ENCODE peak calls at places on chromosomes 6 and 20, in eight cellular contexts. W is RWPE1; F is CD4-positive, alpha-beta T cell; R is psoas muscle; Y is K562; I is tibial artery; X is breast epithelium; J is H9. B is an unnamed sample.

GRCh38 chr6:165702669-165703068 is 39.6 kb upstream of the PDE10A start:
- DNase-seq in F (no peak), X (no peak), Y (no peak), J (no peak), I (no peak), W (no peak), R (no peak), B (no peak)

GRCh38 chr6:134821914-134822862 is 127.7 kb downstream of the ALDH8A1 start:
- DNase-seq in F (no peak), X (no peak), I (no peak), J (no peak), R (no peak), Y (no peak), W (no peak), B (no peak)

GRCh38 chr20:33046412-33046811 is 7.3 kb upstream of the BPIFB3 start:
- DNase-seq in W (no peak), R (no peak), X (no peak), Y (no peak), J (no peak), I (no peak), F (no peak), B (no peak)

GRCh38 chr20:1712634-1713625 is 55.4 kb upstream of the SIRPG start:
- DNase-seq in W (no peak), X (no peak), Y (no peak), J (no peak), I (no peak), F (no peak), R (no peak), B (peak)

GRCh38 chr6:79077680-79078056 is 386 bp downstream of the PHIP start:
- DNase-seq in F (no peak), J (no peak), X (no peak), Y (no peak), W (peak), I (no peak), R (no peak), B (peak)

GRCh38 chr6:44771647-44772415 is 384.3 kb downstream of the CDC5L start:
- DNase-seq in I (peak), F (no peak), Y (no peak), X (no peak), R (no peak), J (peak), W (no peak), B (no peak)

GRCh38 chr6:10180138-10181074 is 234.5 kb downstream of the TFAP2A start:
- DNase-seq in X (no peak), F (no peak), W (no peak), Y (no peak), J (no peak), I (no peak), R (no peak), B (no peak)

GRCh38 chr6:1346556-1347186 is 34.8 kb downstream of the FOXQ1 start:
- DNase-seq in R (no peak), J (no peak), Y (no peak), F (no peak), X (no peak), I (no peak), W (no peak), B (no peak)

GRCh38 chr20:37552415-37552814 is 24.7 kb upstream of the BLCAP start:
- DNase-seq in I (no peak), F (no peak), Y (no peak), J (no peak), W (peak), R (no peak), X (no peak), B (no peak)

GRCh38 chr20:1150218-1150617 is 31.8 kb downstream of the PSMF1 start:
- DNase-seq in R (no peak), W (peak), Y (no peak), F (no peak), I (no peak), J (no peak), X (no peak), B (no peak)

GRCh38 chr20:41359541-41360011 is 7.0 kb downstream of the EMILIN3 start:
- DNase-seq in Y (no peak), X (peak), I (no peak), W (no peak), R (peak), J (no peak), F (no peak), B (no peak)

GRCh38 chr6:129567374-129567773 is 142.6 kb downstream of the ARHGAP18 start:
- DNase-seq in X (no peak), I (peak), F (no peak), R (no peak), J (peak), W (peak), Y (peak), B (no peak)

GRCh38 chr6:82988904-82989303 is 76.7 kb downstream of the UBE3D start:
- DNase-seq in W (no peak), Y (peak), F (no peak), X (no peak), R (no peak), J (no peak), I (no peak), B (no peak)

GRCh38 chr6:155351273-155352129 is 37.2 kb upstream of the TFB1M start:
- DNase-seq in W (no peak), I (no peak), X (no peak), J (no peak), F (no peak), R (no peak), Y (no peak), B (no peak)

GRCh38 chr6:150631283-150631981 is 31.7 kb downstream of the PLEKHG1 start:
- DNase-seq in R (no peak), X (no peak), I (no peak), W (no peak), J (no peak), F (no peak), Y (no peak), B (no peak)

GRCh38 chr20:22838001-22838400 is 197.1 kb upstream of the SSTR4 start:
- DNase-seq in F (no peak), J (no peak), I (no peak), R (no peak), X (no peak), Y (no peak), W (no peak), B (no peak)

GRCh38 chr6:349491-349921 is 42.0 kb upstream of the IRF4 start:
- DNase-seq in J (no peak), X (no peak), Y (no peak), I (no peak), F (no peak), W (no peak), R (no peak), B (no peak)

GRCh38 chr6:150560004-150560883 is 39.4 kb upstream of the PLEKHG1 start:
- DNase-seq in F (no peak), R (no peak), Y (peak), X (no peak), J (no peak), I (no peak), W (peak), B (no peak)

GRCh38 chr6:43917878-43918382 is 147.9 kb downstream of the VEGFA start:
- DNase-seq in I (no peak), R (peak), W (no peak), Y (peak), X (no peak), J (no peak), F (no peak), B (no peak)

GRCh38 chr6:98832282-98833100 is 1.9 kb upstream of the POU3F2 start:
- DNase-seq in F (no peak), J (no peak), I (no peak), Y (no peak), R (no peak), W (peak), X (no peak), B (no peak)

GRCh38 chr20:57169162-57169561 is 97.3 kb downstream of the BMP7 start:
- DNase-seq in J (no peak), R (no peak), I (no peak), W (no peak), F (no peak), X (no peak), Y (no peak), B (no peak)

GRCh38 chr6:35718911-35719381 is 17.9 kb upstream of the ARMC12 start:
- DNase-seq in F (no peak), X (no peak), J (no peak), R (no peak), I (no peak), W (no peak), Y (no peak), B (no peak)

GRCh38 chr6:52976591-52977035 is 18.5 kb downstream of the GSTA4 start:
- DNase-seq in X (no peak), Y (no peak), W (no peak), R (no peak), F (no peak), I (peak), J (no peak), B (no peak)

GRCh38 chr20:51348866-51349265 is 193.7 kb downstream of the NFATC2 start:
- DNase-seq in X (no peak), I (no peak), W (no peak), F (no peak), R (no peak), J (no peak), Y (no peak), B (no peak)

GRCh38 chr20:41524980-41525613 is 93.1 kb downstream of the CHD6 start:
- DNase-seq in F (no peak), Y (peak), I (peak), W (peak), X (peak), R (peak), J (no peak), B (peak)

GRCh38 chr20:63696311-63696627 is 183 bp upstream of the TNFRSF6B start:
- DNase-seq in J (peak), I (no peak), Y (no peak), R (no peak), W (peak), X (no peak), F (no peak), B (no peak)

GRCh38 chr20:63134201-63134612 is 81.7 kb downstream of the YTHDF1 start:
- DNase-seq in Y (peak), W (no peak), X (no peak), I (no peak), J (peak), R (peak), F (no peak), B (no peak)

GRCh38 chr6:5246141-5246869 is 14.4 kb downstream of the LYRM4 start:
- DNase-seq in J (no peak), Y (no peak), I (no peak), W (no peak), X (no peak), F (no peak), R (no peak), B (peak)

GRCh38 chr6:3706547-3707467 is 44.7 kb downstream of the PXDC1 start:
- DNase-seq in Y (no peak), F (no peak), I (no peak), W (no peak), J (no peak), R (no peak), X (no peak), B (no peak)

GRCh38 chr20:54132612-54133433 is 41.0 kb downstream of the CYP24A1 start:
- DNase-seq in Y (no peak), J (peak), F (no peak), W (peak), R (no peak), I (peak), X (peak), B (peak)

GRCh38 chr20:63032861-63033634 is 26.3 kb upstream of the BHLHE23 start:
- DNase-seq in W (no peak), X (no peak), J (peak), I (no peak), F (no peak), Y (no peak), R (peak), B (no peak)

GRCh38 chr20:46899619-46900018 is 5.0 kb downstream of the EYA2 start:
- DNase-seq in R (no peak), W (no peak), F (no peak), X (no peak), I (no peak), Y (no peak), J (no peak), B (no peak)

GRCh38 chr20:45874576-45874975 is 6.5 kb upstream of the ZSWIM1 start:
- DNase-seq in J (no peak), Y (no peak), F (no peak), W (no peak), R (no peak), X (no peak), I (no peak), B (no peak)

GRCh38 chr6:170438402-170438753 is 114.7 kb downstream of the PSMB1 start:
- DNase-seq in W (peak), Y (peak), I (peak), F (no peak), X (no peak), R (peak), J (peak), B (peak)

GRCh38 chr6:128487746-128488145 is 32.7 kb downstream of the PTPRK start:
- DNase-seq in J (no peak), X (no peak), Y (no peak), W (no peak), I (no peak), R (no peak), F (no peak), B (no peak)

GRCh38 chr20:1841554-1842140 is 53.6 kb upstream of the SIRPA start:
- DNase-seq in Y (no peak), J (no peak), R (peak), X (peak), W (peak), I (peak), F (no peak), B (no peak)

GRCh38 chr6:138307816-138308727 is 69.6 kb upstream of the SMIM28 start:
- DNase-seq in Y (peak), I (peak), R (no peak), F (no peak), W (no peak), J (no peak), X (no peak), B (no peak)

DNA sequence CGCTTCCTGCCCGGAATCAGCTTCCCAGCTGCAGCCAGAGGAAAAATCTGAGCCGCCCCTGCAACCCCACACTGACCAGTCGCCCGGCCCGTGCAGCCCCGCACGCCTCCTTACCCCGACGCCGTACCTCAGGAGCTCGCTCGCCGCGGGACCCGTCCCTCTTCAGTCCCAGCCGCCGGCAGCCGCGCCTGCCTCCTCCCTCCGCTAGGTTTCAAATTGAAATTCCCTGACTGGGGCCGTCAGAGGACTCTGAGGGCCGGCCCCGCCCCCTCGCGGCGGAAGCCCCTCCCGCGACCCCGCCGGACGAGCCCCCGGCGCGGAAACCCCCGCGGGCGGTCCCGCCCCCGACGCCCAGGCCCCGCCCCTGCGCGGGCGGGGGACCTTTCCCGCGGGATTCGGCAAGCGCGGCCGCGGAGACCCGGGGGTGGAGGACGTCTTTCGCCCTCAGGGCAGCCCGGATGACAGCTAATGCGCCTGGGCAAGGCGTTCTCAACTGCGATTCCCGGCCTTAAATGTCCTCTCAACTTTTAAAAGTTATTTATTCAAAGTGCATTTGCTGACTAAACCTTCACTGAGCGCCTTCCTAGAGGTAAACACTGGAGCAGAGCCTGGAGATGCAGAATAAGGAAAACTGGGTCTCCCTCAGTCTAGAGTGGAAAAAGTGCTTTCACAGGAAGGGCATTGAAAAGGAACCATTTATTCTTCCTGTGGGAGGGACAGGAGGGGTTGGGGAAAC is at the start of gene EPB41L2:
- DNase-seq in J (peak), I (peak), F (peak), Y (peak), R (peak), W (peak), X (peak), B (peak)
- H3K27ac ChIP-seq in J (no peak), I (peak), F (no peak), Y (peak), R (peak), W (peak), X (peak), B (peak)

GRCh38 chr6:6788394-6789020 is 200.0 kb downstream of the LY86 start:
- DNase-seq in R (no peak), F (no peak), W (no peak), J (no peak), X (no peak), I (no peak), Y (peak), B (no peak)
- TF ChIP-seq CTCF in R (peak), F (no peak), W (no peak), J (peak), X (no peak), I (peak), Y (peak), B (no peak)

GRCh38 chr6:29875257-29875656 is 47.6 kb downstream of the HLA-G start:
- DNase-seq in I (no peak), Y (no peak), F (no peak), J (no peak), X (no peak), W (no peak), R (no peak), B (no peak)
- H3K27ac ChIP-seq in I (no peak), Y (no peak), F (no peak), J (no peak), X (no peak), W (no peak), R (no peak), B (no peak)

DNA sequence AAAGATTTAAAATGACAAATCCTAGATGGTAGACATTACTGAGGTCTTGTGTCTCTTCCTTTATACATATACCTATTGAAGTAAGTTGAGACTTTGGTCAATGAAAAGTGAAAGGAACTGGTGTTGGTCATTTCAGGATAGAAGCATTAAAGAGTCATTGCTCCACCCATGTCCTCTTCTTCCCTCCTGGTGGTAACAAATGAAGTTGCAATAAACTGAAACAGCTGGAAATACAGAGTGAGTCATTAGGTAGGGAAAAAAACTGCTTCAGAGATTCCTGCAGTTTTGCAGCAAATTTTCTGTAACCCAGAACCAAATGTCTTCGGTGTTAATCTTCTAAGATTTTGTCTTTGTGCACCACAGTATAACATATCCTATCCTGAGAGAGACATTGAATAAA is 447.9 kb downstream of the EYS start:
- DNase-seq in J (no peak), I (no peak), X (no peak), R (no peak), F (no peak), W (peak), Y (no peak), B (no peak)
- TF ChIP-seq CTCF in J (peak), I (no peak), X (no peak), R (no peak), F (no peak), W (no peak), Y (no peak), B (no peak)

DNA sequence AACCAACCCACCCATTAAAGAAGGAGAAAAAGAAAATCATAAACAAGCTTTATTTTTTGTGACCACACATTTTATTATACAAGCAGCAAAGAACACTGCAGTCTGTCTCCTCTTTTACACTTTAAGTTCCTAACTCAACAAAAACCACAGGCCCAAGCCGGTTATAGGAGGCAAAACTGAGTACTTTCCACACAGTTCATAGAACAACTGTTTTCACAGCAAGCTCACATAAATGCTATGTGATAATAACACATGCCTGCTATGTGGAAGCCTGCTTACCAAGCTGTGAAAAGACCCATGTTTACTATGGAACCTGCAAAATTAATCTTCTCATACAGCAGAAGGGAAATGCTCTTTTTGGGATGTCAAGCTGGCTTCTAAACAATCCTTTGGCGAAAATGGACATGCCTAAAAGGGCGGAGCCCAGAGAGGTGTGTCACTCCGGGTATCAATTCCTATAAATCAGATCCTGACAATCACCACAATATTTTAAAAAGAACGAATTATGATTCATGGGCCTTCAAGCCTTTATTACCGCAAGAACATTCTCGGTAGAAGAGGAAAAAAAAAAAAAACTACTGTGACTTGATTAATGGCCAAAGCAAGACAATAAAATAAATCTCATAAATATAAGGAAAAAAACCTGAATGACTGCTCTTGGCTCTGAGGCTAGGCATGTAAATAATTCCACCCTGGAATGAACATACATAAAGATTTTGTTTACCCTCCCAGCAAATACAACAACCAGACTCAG is 2.6 kb downstream of the TRERF1 start:
- DNase-seq in I (no peak), F (no peak), W (peak), Y (no peak), X (no peak), J (no peak), R (no peak), B (no peak)
- H3K27ac ChIP-seq in I (no peak), F (peak), W (no peak), Y (no peak), X (no peak), J (no peak), R (no peak), B (no peak)

GRCh38 chr6:107654736-107655135 is 164.8 kb downstream of the SOBP start:
- DNase-seq in Y (no peak), I (no peak), F (no peak), W (no peak), X (no peak), R (no peak), J (no peak), B (no peak)

GRCh38 chr6:107656883-107657282 is 167.0 kb downstream of the SOBP start:
- DNase-seq in J (no peak), X (no peak), R (no peak), F (no peak), W (no peak), Y (no peak), I (no peak), B (no peak)

GRCh38 chr6:107656381-107656780 is 166.5 kb downstream of the SOBP start:
- DNase-seq in W (no peak), Y (no peak), I (no peak), J (no peak), F (no peak), X (no peak), R (no peak), B (no peak)

GRCh38 chr6:107653861-107654394 is 164.0 kb downstream of the SOBP start:
- DNase-seq in I (no peak), X (no peak), F (no peak), J (no peak), Y (no peak), R (no peak), W (no peak), B (no peak)

GRCh38 chr6:107655245-107655644 is 165.3 kb downstream of the SOBP start:
- DNase-seq in J (peak), W (no peak), F (no peak), X (no peak), Y (peak), I (no peak), R (no peak), B (no peak)
- TF ChIP-seq CTCF in J (peak), W (no peak), F (no peak), X (no peak), Y (no peak), I (peak), R (peak), B (no peak)

GRCh38 chr6:14728396-14729024 is 517.4 kb upstream of the JARID2 start:
- DNase-seq in I (peak), J (no peak), W (peak), F (no peak), R (peak), Y (peak), X (no peak), B (peak)
- H3K27ac ChIP-seq in I (no peak), J (no peak), W (peak), F (no peak), R (no peak), Y (peak), X (no peak), B (peak)

B was measured in lung.